ENCODE peak calls at places on chromosome 16, in four cellular contexts. One of them, this sample, is unnamed.

GRCh38 chr16:89363621-89364393 is 126.6 kb downstream of the ANKRD11 start:
- DNase-seq in amniotic stem cell: no peak
- DNase-seq in gastrocnemius medialis: no peak
- DNase-seq in mucosa of gallbladder: no peak
- DNase-seq in this sample: no peak

GRCh38 chr16:89187337-89188063 is 12.8 kb downstream of the SLC22A31 start:
- DNase-seq in amniotic stem cell: no peak
- DNase-seq in gastrocnemius medialis: no peak
- DNase-seq in mucosa of gallbladder: no peak
- DNase-seq in this sample: no peak

GRCh38 chr16:28549301-28549899 is 4.3 kb upstream of the SGF29 start:
- DNase-seq in amniotic stem cell: peak
- DNase-seq in gastrocnemius medialis: no peak
- DNase-seq in mucosa of gallbladder: no peak
- DNase-seq in this sample: no peak

GRCh38 chr16:81937305-81938038 is 73.8 kb downstream of the SDR42E1 start:
- DNase-seq in amniotic stem cell: no peak
- DNase-seq in gastrocnemius medialis: no peak
- DNase-seq in mucosa of gallbladder: no peak
- DNase-seq in this sample: no peak

GRCh38 chr16:9966569-9967157 is 215.6 kb downstream of the GRIN2A start:
- DNase-seq in amniotic stem cell: no peak
- DNase-seq in gastrocnemius medialis: no peak
- DNase-seq in mucosa of gallbladder: no peak
- DNase-seq in this sample: no peak

GRCh38 chr16:67249762-67250327 is 1.1 kb downstream of the SLC9A5 start:
- DNase-seq in amniotic stem cell: no peak
- DNase-seq in gastrocnemius medialis: no peak
- DNase-seq in mucosa of gallbladder: no peak
- DNase-seq in this sample: no peak

GRCh38 chr16:89331371-89332109 is 114.0 kb downstream of the ZNF778 start:
- DNase-seq in amniotic stem cell: no peak
- DNase-seq in gastrocnemius medialis: no peak
- DNase-seq in mucosa of gallbladder: no peak
- DNase-seq in this sample: no peak

GRCh38 chr16:9316615-9317014 is 225.2 kb downstream of the HAPSTR1 start:
- DNase-seq in amniotic stem cell: no peak
- DNase-seq in gastrocnemius medialis: no peak
- DNase-seq in mucosa of gallbladder: no peak
- DNase-seq in this sample: no peak

GRCh38 chr16:69083306-69083941 is 22.0 kb upstream of the HAS3 start:
- DNase-seq in amniotic stem cell: no peak
- DNase-seq in gastrocnemius medialis: no peak
- DNase-seq in mucosa of gallbladder: no peak
- DNase-seq in this sample: no peak

GRCh38 chr16:51524555-51525373 is 373.7 kb upstream of the SALL1 start:
- DNase-seq in amniotic stem cell: no peak
- DNase-seq in gastrocnemius medialis: no peak
- DNase-seq in mucosa of gallbladder: no peak
- DNase-seq in this sample: peak

GRCh38 chr16:24776486-24777220 is 47.2 kb downstream of the TNRC6A start:
- DNase-seq in amniotic stem cell: no peak
- DNase-seq in gastrocnemius medialis: peak
- DNase-seq in mucosa of gallbladder: no peak
- DNase-seq in this sample: no peak

GRCh38 chr16:27318399-27319256 is 4.9 kb downstream of the IL4R start:
- DNase-seq in amniotic stem cell: no peak
- DNase-seq in gastrocnemius medialis: no peak
- DNase-seq in mucosa of gallbladder: no peak
- DNase-seq in this sample: peak

GRCh38 chr16:11497329-11497805 is 89.4 kb downstream of the LITAF start:
- DNase-seq in amniotic stem cell: peak
- DNase-seq in gastrocnemius medialis: peak
- DNase-seq in mucosa of gallbladder: peak
- DNase-seq in this sample: peak

GRCh38 chr16:57898961-57899360 is 72.0 kb downstream of the CNGB1 start:
- DNase-seq in amniotic stem cell: no peak
- DNase-seq in gastrocnemius medialis: no peak
- DNase-seq in mucosa of gallbladder: no peak
- DNase-seq in this sample: no peak

GRCh38 chr16:85569615-85570212 is 43.4 kb upstream of the GSE1 start:
- DNase-seq in amniotic stem cell: no peak
- DNase-seq in gastrocnemius medialis: no peak
- DNase-seq in mucosa of gallbladder: no peak
- DNase-seq in this sample: peak

GRCh38 chr16:89615596-89616090 is 2.2 kb downstream of the DPEP1 start:
- DNase-seq in amniotic stem cell: no peak
- DNase-seq in gastrocnemius medialis: no peak
- DNase-seq in mucosa of gallbladder: no peak
- DNase-seq in this sample: no peak

GRCh38 chr16:86601356-86601755 is 23.0 kb downstream of the FOXL1 start:
- DNase-seq in amniotic stem cell: no peak
- DNase-seq in gastrocnemius medialis: no peak
- DNase-seq in mucosa of gallbladder: no peak
- DNase-seq in this sample: no peak

GRCh38 chr16:50275428-50276127 is 9.2 kb downstream of the ADCY7 start:
- DNase-seq in amniotic stem cell: no peak
- DNase-seq in gastrocnemius medialis: no peak
- DNase-seq in mucosa of gallbladder: no peak
- DNase-seq in this sample: no peak

GRCh38 chr16:82653550-82654511 is 27.1 kb downstream of the CDH13 start:
- DNase-seq in amniotic stem cell: peak
- DNase-seq in gastrocnemius medialis: no peak
- DNase-seq in mucosa of gallbladder: no peak
- DNase-seq in this sample: peak

GRCh38 chr16:17161034-17161433 is 309.7 kb downstream of the XYLT1 start:
- DNase-seq in amniotic stem cell: no peak
- DNase-seq in gastrocnemius medialis: no peak
- DNase-seq in mucosa of gallbladder: no peak
- DNase-seq in this sample: no peak

GRCh38 chr16:23500212-23500865 is 10.0 kb downstream of the GGA2 start:
- DNase-seq in amniotic stem cell: no peak
- DNase-seq in gastrocnemius medialis: no peak
- DNase-seq in mucosa of gallbladder: no peak
- DNase-seq in this sample: no peak

GRCh38 chr16:87653234-87653633 is 50.9 kb downstream of the JPH3 start:
- DNase-seq in amniotic stem cell: no peak
- DNase-seq in gastrocnemius medialis: no peak
- DNase-seq in mucosa of gallbladder: no peak
- DNase-seq in this sample: no peak

GRCh38 chr16:24255446-24256352 is at the start of gene CACNG3:
- DNase-seq in amniotic stem cell: no peak
- DNase-seq in gastrocnemius medialis: no peak
- DNase-seq in mucosa of gallbladder: peak
- DNase-seq in this sample: no peak

GRCh38 chr16:47492036-47492427 is 30.9 kb downstream of the PHKB start:
- DNase-seq in amniotic stem cell: no peak
- DNase-seq in gastrocnemius medialis: no peak
- DNase-seq in mucosa of gallbladder: no peak
- DNase-seq in this sample: no peak

GRCh38 chr16:68893710-68894705 is 50.7 kb downstream of the TANGO6 start:
- DNase-seq in amniotic stem cell: no peak
- DNase-seq in gastrocnemius medialis: no peak
- DNase-seq in mucosa of gallbladder: no peak
- DNase-seq in this sample: no peak

GRCh38 chr16:87017388-87018012 is 299.7 kb downstream of the C16orf95 start:
- DNase-seq in amniotic stem cell: peak
- DNase-seq in gastrocnemius medialis: no peak
- DNase-seq in mucosa of gallbladder: no peak
- DNase-seq in this sample: no peak

GRCh38 chr16:46924402-46924801 is 40.2 kb downstream of the GPT2 start:
- DNase-seq in amniotic stem cell: no peak
- DNase-seq in gastrocnemius medialis: no peak
- DNase-seq in mucosa of gallbladder: no peak
- DNase-seq in this sample: no peak

GRCh38 chr16:50988441-50988840 is 162.6 kb downstream of the SALL1 start:
- DNase-seq in amniotic stem cell: no peak
- DNase-seq in gastrocnemius medialis: no peak
- DNase-seq in mucosa of gallbladder: no peak
- DNase-seq in this sample: no peak

GRCh38 chr16:13875614-13876284 is 44.2 kb upstream of the ERCC4 start:
- DNase-seq in amniotic stem cell: no peak
- DNase-seq in gastrocnemius medialis: no peak
- DNase-seq in mucosa of gallbladder: no peak
- DNase-seq in this sample: no peak

GRCh38 chr16:22356930-22357634 is 17.3 kb downstream of the CDR2 start:
- DNase-seq in amniotic stem cell: no peak
- DNase-seq in gastrocnemius medialis: no peak
- DNase-seq in mucosa of gallbladder: no peak
- DNase-seq in this sample: peak

GRCh38 chr16:55759983-55760664 is 72.8 kb downstream of the CES1 start:
- DNase-seq in amniotic stem cell: no peak
- DNase-seq in gastrocnemius medialis: no peak
- DNase-seq in mucosa of gallbladder: peak
- DNase-seq in this sample: no peak

GRCh38 chr16:66935319-66936011 is at the start of gene CES2:
- DNase-seq in amniotic stem cell: peak
- DNase-seq in gastrocnemius medialis: peak
- DNase-seq in mucosa of gallbladder: peak
- DNase-seq in this sample: no peak